ENCODE peak calls at places on chromosome 20, in eight cellular contexts. One of them, this sample, is unnamed.

GRCh38 chr20:52192296-52193007 is 873 bp upstream of the ZFP64 start:
- DNase-seq in CD8-positive, alpha-beta memory T cell: no peak
- DNase-seq in upper lobe of right lung: peak
- DNase-seq in cardiac muscle cell: peak
- DNase-seq in fibroblast of lung: no peak
- DNase-seq in PC-9: no peak
- DNase-seq in A549: peak
- DNase-seq in adrenal gland: peak
- DNase-seq in this sample: no peak

GRCh38 chr20:9417665-9418064 is 96.7 kb upstream of the LAMP5 start:
- DNase-seq in cardiac muscle cell: no peak
- DNase-seq in CD8-positive, alpha-beta memory T cell: no peak
- DNase-seq in PC-9: no peak
- DNase-seq in fibroblast of lung: peak
- DNase-seq in upper lobe of right lung: no peak
- DNase-seq in adrenal gland: no peak
- DNase-seq in A549: no peak
- DNase-seq in this sample: no peak

GRCh38 chr20:33602826-33603590 is 59.1 kb upstream of the C20orf144 start:
- DNase-seq in adrenal gland: no peak
- DNase-seq in upper lobe of right lung: no peak
- DNase-seq in PC-9: no peak
- DNase-seq in CD8-positive, alpha-beta memory T cell: no peak
- DNase-seq in A549: no peak
- DNase-seq in cardiac muscle cell: no peak
- DNase-seq in fibroblast of lung: no peak
- DNase-seq in this sample: no peak

GRCh38 chr20:20611165-20611564 is 101.3 kb downstream of the RALGAPA2 start:
- DNase-seq in upper lobe of right lung: no peak
- DNase-seq in PC-9: no peak
- DNase-seq in A549: no peak
- DNase-seq in fibroblast of lung: peak
- DNase-seq in cardiac muscle cell: no peak
- DNase-seq in adrenal gland: no peak
- DNase-seq in CD8-positive, alpha-beta memory T cell: no peak
- DNase-seq in this sample: no peak

GRCh38 chr20:63625771-63626423 is 1.0 kb downstream of the GMEB2 start:
- DNase-seq in fibroblast of lung: peak
- DNase-seq in CD8-positive, alpha-beta memory T cell: peak
- DNase-seq in upper lobe of right lung: peak
- DNase-seq in PC-9: no peak
- DNase-seq in adrenal gland: no peak
- DNase-seq in cardiac muscle cell: peak
- DNase-seq in A549: no peak
- DNase-seq in this sample: no peak

GRCh38 chr20:17699931-17700351 is at the start of gene BANF2:
- DNase-seq in PC-9: no peak
- DNase-seq in cardiac muscle cell: no peak
- DNase-seq in A549: no peak
- DNase-seq in adrenal gland: no peak
- DNase-seq in CD8-positive, alpha-beta memory T cell: no peak
- DNase-seq in fibroblast of lung: no peak
- DNase-seq in upper lobe of right lung: no peak
- DNase-seq in this sample: no peak

GRCh38 chr20:19858972-19859371 is 100.9 kb downstream of the RIN2 start:
- DNase-seq in A549: no peak
- DNase-seq in upper lobe of right lung: no peak
- DNase-seq in adrenal gland: no peak
- DNase-seq in PC-9: no peak
- DNase-seq in cardiac muscle cell: no peak
- DNase-seq in CD8-positive, alpha-beta memory T cell: no peak
- DNase-seq in fibroblast of lung: no peak
- DNase-seq in this sample: no peak

GRCh38 chr20:33686008-33686983 is at the start of gene E2F1:
- DNase-seq in adrenal gland: peak
- DNase-seq in A549: peak
- DNase-seq in upper lobe of right lung: peak
- DNase-seq in CD8-positive, alpha-beta memory T cell: peak
- DNase-seq in PC-9: peak
- DNase-seq in cardiac muscle cell: peak
- DNase-seq in fibroblast of lung: peak
- DNase-seq in this sample: peak

GRCh38 chr20:51763965-51764602 is 4.1 kb downstream of the ATP9A start:
- DNase-seq in fibroblast of lung: peak
- DNase-seq in cardiac muscle cell: no peak
- DNase-seq in CD8-positive, alpha-beta memory T cell: no peak
- DNase-seq in PC-9: no peak
- DNase-seq in upper lobe of right lung: no peak
- DNase-seq in A549: no peak
- DNase-seq in adrenal gland: no peak
- DNase-seq in this sample: no peak

GRCh38 chr20:29497261-29497671 is 1760.2 kb upstream of the DEFB115 start:
- DNase-seq in upper lobe of right lung: peak
- DNase-seq in A549: no peak
- DNase-seq in cardiac muscle cell: no peak
- DNase-seq in adrenal gland: no peak
- DNase-seq in fibroblast of lung: peak
- DNase-seq in CD8-positive, alpha-beta memory T cell: no peak
- DNase-seq in PC-9: peak
- DNase-seq in this sample: no peak

GRCh38 chr20:5848711-5849505 is 98.7 kb downstream of the SHLD1 start:
- DNase-seq in cardiac muscle cell: no peak
- DNase-seq in fibroblast of lung: peak
- DNase-seq in adrenal gland: peak
- DNase-seq in PC-9: no peak
- DNase-seq in upper lobe of right lung: no peak
- DNase-seq in CD8-positive, alpha-beta memory T cell: no peak
- DNase-seq in A549: no peak
- DNase-seq in this sample: peak

GRCh38 chr20:4091332-4092135 is 76.2 kb upstream of the RNF24 start:
- DNase-seq in upper lobe of right lung: peak
- DNase-seq in fibroblast of lung: peak
- DNase-seq in cardiac muscle cell: peak
- DNase-seq in adrenal gland: peak
- DNase-seq in A549: peak
- DNase-seq in CD8-positive, alpha-beta memory T cell: peak
- DNase-seq in PC-9: peak
- DNase-seq in this sample: peak

GRCh38 chr20:11261533-11262000 is 587.8 kb upstream of the JAG1 start:
- DNase-seq in cardiac muscle cell: no peak
- DNase-seq in CD8-positive, alpha-beta memory T cell: no peak
- DNase-seq in fibroblast of lung: peak
- DNase-seq in PC-9: no peak
- DNase-seq in A549: no peak
- DNase-seq in adrenal gland: no peak
- DNase-seq in upper lobe of right lung: no peak
- DNase-seq in this sample: no peak

GRCh38 chr20:64229537-64230061 is 25.9 kb upstream of the PCMTD2 start:
- DNase-seq in adrenal gland: no peak
- DNase-seq in cardiac muscle cell: no peak
- DNase-seq in PC-9: no peak
- DNase-seq in fibroblast of lung: no peak
- DNase-seq in A549: no peak
- DNase-seq in CD8-positive, alpha-beta memory T cell: no peak
- DNase-seq in upper lobe of right lung: no peak
- DNase-seq in this sample: no peak

GRCh38 chr20:40646321-40647212 is 42.5 kb downstream of the MAFB start:
- DNase-seq in adrenal gland: no peak
- DNase-seq in cardiac muscle cell: no peak
- DNase-seq in fibroblast of lung: no peak
- DNase-seq in PC-9: no peak
- DNase-seq in CD8-positive, alpha-beta memory T cell: no peak
- DNase-seq in upper lobe of right lung: no peak
- DNase-seq in A549: no peak
- DNase-seq in this sample: no peak

DNA sequence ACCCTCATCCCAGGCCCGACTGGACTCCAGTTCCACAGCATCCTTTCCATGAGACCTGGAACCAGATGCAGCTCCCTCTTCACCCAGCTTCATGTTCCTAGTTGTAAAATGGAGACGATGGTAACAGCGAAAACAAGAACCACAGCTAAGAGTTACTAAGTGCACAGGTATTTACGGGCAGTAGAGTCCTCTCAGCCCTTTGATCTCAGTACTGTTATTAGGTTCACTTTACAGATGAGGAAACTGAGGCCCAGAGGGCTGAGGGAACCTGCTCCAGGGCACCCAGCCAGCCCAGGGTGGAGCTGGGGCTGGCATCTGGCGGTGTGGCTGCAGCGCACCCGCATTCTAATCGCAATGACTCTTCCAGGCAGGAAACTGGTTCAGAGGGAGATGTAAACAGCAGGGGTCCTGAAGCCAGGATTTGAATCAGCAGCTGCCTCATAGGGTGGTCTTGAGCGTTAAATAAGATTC is 858 bp downstream of the BCAS1 start:
- DNase-seq in A549: no peak
- DNase-seq in cardiac muscle cell: no peak
- DNase-seq in CD8-positive, alpha-beta memory T cell: no peak
- DNase-seq in PC-9: peak
- DNase-seq in upper lobe of right lung: no peak
- DNase-seq in fibroblast of lung: no peak
- DNase-seq in adrenal gland: no peak
- DNase-seq in this sample: no peak
- H3K4me3 ChIP-seq in A549: no peak
- H3K4me3 ChIP-seq in cardiac muscle cell: no peak
- H3K4me3 ChIP-seq in CD8-positive, alpha-beta memory T cell: no peak
- H3K4me3 ChIP-seq in PC-9: peak
- H3K4me3 ChIP-seq in upper lobe of right lung: no peak
- H3K4me3 ChIP-seq in fibroblast of lung: no peak
- H3K4me3 ChIP-seq in adrenal gland: no peak
- H3K4me3 ChIP-seq in this sample: no peak

DNA sequence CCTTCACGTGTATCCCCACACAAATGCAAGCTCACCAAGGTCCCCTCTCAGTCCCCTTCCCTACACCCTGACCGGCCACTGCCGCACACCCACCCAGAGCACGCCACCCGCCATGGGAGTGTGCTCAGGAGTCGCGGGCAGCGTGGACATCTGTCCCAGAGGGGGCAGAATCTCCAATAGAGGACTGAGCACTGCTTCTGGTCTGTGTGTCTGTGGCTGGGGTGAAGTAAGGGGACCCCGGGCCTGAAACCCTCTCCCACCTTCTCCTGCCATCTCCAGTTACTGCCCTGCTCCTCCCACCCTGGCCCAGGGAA is 8.3 kb downstream of the MYL9 start:
- DNase-seq in adrenal gland: no peak
- DNase-seq in upper lobe of right lung: no peak
- DNase-seq in CD8-positive, alpha-beta memory T cell: no peak
- DNase-seq in fibroblast of lung: no peak
- DNase-seq in A549: no peak
- DNase-seq in PC-9: no peak
- DNase-seq in cardiac muscle cell: no peak
- DNase-seq in this sample: no peak
- H3K27ac ChIP-seq in adrenal gland: peak
- H3K27ac ChIP-seq in upper lobe of right lung: no peak
- H3K27ac ChIP-seq in CD8-positive, alpha-beta memory T cell: no peak
- H3K27ac ChIP-seq in fibroblast of lung: no peak
- H3K27ac ChIP-seq in A549: no peak
- H3K27ac ChIP-seq in PC-9: no peak
- H3K27ac ChIP-seq in cardiac muscle cell: peak
- H3K27ac ChIP-seq in this sample: no peak

GRCh38 chr20:57583289-57584257 is 22.7 kb downstream of the PCK1 start:
- DNase-seq in PC-9: no peak
- DNase-seq in A549: no peak
- DNase-seq in fibroblast of lung: no peak
- DNase-seq in CD8-positive, alpha-beta memory T cell: no peak
- DNase-seq in upper lobe of right lung: no peak
- DNase-seq in adrenal gland: no peak
- DNase-seq in cardiac muscle cell: no peak
- DNase-seq in this sample: no peak
- H3K4me3 ChIP-seq in PC-9: no peak
- H3K4me3 ChIP-seq in A549: no peak
- H3K4me3 ChIP-seq in fibroblast of lung: no peak
- H3K4me3 ChIP-seq in CD8-positive, alpha-beta memory T cell: no peak
- H3K4me3 ChIP-seq in upper lobe of right lung: no peak
- H3K4me3 ChIP-seq in adrenal gland: no peak
- H3K4me3 ChIP-seq in cardiac muscle cell: no peak
- H3K4me3 ChIP-seq in this sample: no peak

GRCh38 chr20:45814314-45814713 is 1.9 kb downstream of the UBE2C start:
- DNase-seq in upper lobe of right lung: no peak
- DNase-seq in CD8-positive, alpha-beta memory T cell: no peak
- DNase-seq in fibroblast of lung: peak
- DNase-seq in PC-9: peak
- DNase-seq in adrenal gland: no peak
- DNase-seq in cardiac muscle cell: no peak
- DNase-seq in A549: no peak
- DNase-seq in this sample: no peak

GRCh38 chr20:45813489-45813888 is 1.0 kb downstream of the UBE2C start:
- DNase-seq in adrenal gland: no peak
- DNase-seq in fibroblast of lung: no peak
- DNase-seq in CD8-positive, alpha-beta memory T cell: no peak
- DNase-seq in A549: no peak
- DNase-seq in cardiac muscle cell: no peak
- DNase-seq in PC-9: peak
- DNase-seq in upper lobe of right lung: no peak
- DNase-seq in this sample: no peak

GRCh38 chr20:45810191-45810590 is 2.3 kb upstream of the UBE2C start:
- DNase-seq in adrenal gland: no peak
- DNase-seq in fibroblast of lung: no peak
- DNase-seq in PC-9: peak
- DNase-seq in A549: no peak
- DNase-seq in cardiac muscle cell: no peak
- DNase-seq in CD8-positive, alpha-beta memory T cell: no peak
- DNase-seq in upper lobe of right lung: no peak
- DNase-seq in this sample: no peak

GRCh38 chr20:45813006-45813340 is 529 bp downstream of the UBE2C start:
- DNase-seq in CD8-positive, alpha-beta memory T cell: no peak
- DNase-seq in PC-9: peak
- DNase-seq in cardiac muscle cell: no peak
- DNase-seq in fibroblast of lung: no peak
- DNase-seq in adrenal gland: no peak
- DNase-seq in upper lobe of right lung: no peak
- DNase-seq in A549: no peak
- DNase-seq in this sample: no peak

DNA sequence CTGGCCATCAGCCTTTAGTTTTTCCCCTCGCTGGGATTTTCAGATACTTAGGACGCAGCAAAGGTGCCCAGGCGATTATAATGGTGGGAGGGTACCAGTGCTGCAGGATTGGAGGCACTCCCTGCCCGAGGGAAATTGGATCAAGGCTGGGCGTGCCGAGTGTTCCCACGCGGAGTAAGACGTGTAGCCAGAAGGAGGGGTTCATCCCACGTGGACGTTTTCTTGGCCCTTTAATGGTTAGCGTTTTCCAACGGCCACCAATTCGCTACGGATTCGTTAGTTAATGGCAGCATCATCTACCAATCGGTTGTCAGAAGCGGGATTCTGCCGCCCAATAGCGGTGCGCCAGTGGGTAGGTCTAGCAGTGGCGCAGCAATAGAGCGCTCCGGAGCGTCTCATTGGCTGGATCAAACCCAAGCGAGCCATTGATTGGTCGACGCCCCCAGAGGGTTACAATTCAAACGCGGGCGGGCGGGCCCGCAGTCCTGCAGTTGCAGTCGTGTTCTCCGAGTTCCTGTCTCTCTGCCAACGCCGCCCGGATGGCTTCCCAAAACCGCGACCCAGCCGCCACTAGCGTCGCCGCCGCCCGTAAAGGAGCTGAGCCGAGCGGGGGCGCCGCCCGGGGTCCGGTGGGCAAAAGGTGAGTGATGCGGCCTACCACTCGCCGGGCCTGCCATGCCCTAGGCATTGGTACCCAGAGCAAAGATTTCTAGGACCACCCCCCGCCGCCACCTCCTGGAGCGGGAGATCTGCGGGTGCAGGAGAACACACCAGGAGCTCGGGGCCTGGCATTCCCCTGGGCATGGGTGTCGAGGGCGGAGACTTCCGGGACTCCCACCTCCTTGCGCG is at the start of gene UBE2C:
- DNase-seq in fibroblast of lung: peak
- DNase-seq in A549: peak
- DNase-seq in adrenal gland: peak
- DNase-seq in CD8-positive, alpha-beta memory T cell: peak
- DNase-seq in PC-9: peak
- DNase-seq in cardiac muscle cell: peak
- DNase-seq in upper lobe of right lung: peak
- DNase-seq in this sample: peak
- H3K27ac ChIP-seq in fibroblast of lung: peak
- H3K27ac ChIP-seq in A549: peak
- H3K27ac ChIP-seq in adrenal gland: no peak
- H3K27ac ChIP-seq in CD8-positive, alpha-beta memory T cell: no peak
- H3K27ac ChIP-seq in PC-9: no peak
- H3K27ac ChIP-seq in cardiac muscle cell: peak
- H3K27ac ChIP-seq in upper lobe of right lung: no peak
- H3K27ac ChIP-seq in this sample: peak